ENCODE peak calls at places on chromosome 6, in eight cellular contexts. I, Z, S, E, G, J, L and N are unnamed samples.

GRCh38 chr6:104527761-104528415 is 331.8 kb downstream of the HACE1 start:
- DNase-seq in G (peak), I (peak), L (peak), Z (peak), J (no peak), E (no peak), S (peak), N (peak)

GRCh38 chr6:16216501-16217155 is 21.8 kb upstream of the GMPR start:
- DNase-seq in S (peak), J (no peak), I (peak), Z (no peak), L (no peak), E (no peak), G (no peak), N (no peak)

GRCh38 chr6:38179300-38179699 is 359.8 kb downstream of the ZFAND3 start:
- DNase-seq in L (no peak), E (peak), Z (no peak), J (no peak), G (no peak), I (no peak), S (peak), N (no peak)

GRCh38 chr6:116008470-116009229 is 52.0 kb downstream of the FRK start:
- DNase-seq in J (no peak), G (peak), L (no peak), I (no peak), Z (no peak), S (no peak), E (no peak), N (peak)

GRCh38 chr6:37878150-37878710 is 58.7 kb downstream of the ZFAND3 start:
- DNase-seq in E (no peak), S (no peak), I (no peak), G (no peak), L (no peak), J (no peak), Z (no peak), N (peak)

GRCh38 chr6:13643125-13643524 is 28.0 kb downstream of the NOL7 start:
- DNase-seq in Z (no peak), S (no peak), E (no peak), G (no peak), I (no peak), J (no peak), L (no peak), N (no peak)

GRCh38 chr6:36615018-36615761 is 21.0 kb downstream of the SRSF3 start:
- DNase-seq in Z (peak), E (no peak), L (peak), G (peak), J (no peak), I (peak), S (peak), N (peak)

GRCh38 chr6:133156689-133157088 is 84.5 kb upstream of the EYA4 start:
- DNase-seq in Z (no peak), I (no peak), E (no peak), G (no peak), J (no peak), S (no peak), L (no peak), N (no peak)

GRCh38 chr6:1426416-1426815 is 37.0 kb downstream of the FOXF2 start:
- DNase-seq in Z (no peak), I (no peak), E (no peak), J (no peak), L (no peak), S (peak), G (no peak), N (peak)

GRCh38 chr6:68710916-68711315 is 75.8 kb downstream of the ADGRB3 start:
- DNase-seq in S (no peak), I (no peak), Z (no peak), E (no peak), G (no peak), J (no peak), L (no peak), N (no peak)

GRCh38 chr6:32666420-32667300 is at the start of gene HLA-DQB1:
- DNase-seq in S (no peak), J (no peak), G (peak), E (no peak), I (peak), L (no peak), Z (no peak), N (peak)

GRCh38 chr6:4059115-4059777 is 19.7 kb downstream of the FAM217A start:
- DNase-seq in J (no peak), Z (no peak), S (no peak), L (no peak), E (no peak), I (no peak), G (peak), N (peak)

GRCh38 chr6:157068691-157069228 is 254.6 kb downstream of the TMEM242 start:
- DNase-seq in J (no peak), E (no peak), L (no peak), S (no peak), Z (no peak), G (peak), I (no peak), N (no peak)

GRCh38 chr6:147204843-147205311 is 660 bp downstream of the STXBP5 start:
- DNase-seq in L (no peak), G (no peak), Z (no peak), S (no peak), E (no peak), J (no peak), I (no peak), N (peak)

GRCh38 chr6:155628315-155628714 is 172.7 kb upstream of the NOX3 start:
- DNase-seq in E (no peak), G (no peak), I (no peak), J (no peak), S (no peak), L (no peak), Z (no peak), N (no peak)

GRCh38 chr6:108565893-108566292 is 5.2 kb downstream of the FOXO3 start:
- DNase-seq in L (no peak), S (peak), J (peak), G (peak), Z (no peak), I (peak), E (no peak), N (peak)

GRCh38 chr6:108806669-108807068 is 41.6 kb upstream of the ARMC2 start:
- DNase-seq in Z (no peak), G (no peak), J (no peak), I (no peak), S (no peak), E (no peak), L (no peak), N (peak)

GRCh38 chr6:137536104-137536773 is 42.0 kb upstream of the OLIG3 start:
- DNase-seq in E (no peak), S (no peak), G (no peak), I (no peak), J (no peak), Z (no peak), L (no peak), N (no peak)

GRCh38 chr6:31356216-31356945 is 598 bp downstream of the HLA-B start:
- DNase-seq in S (no peak), L (no peak), Z (no peak), G (peak), I (peak), J (no peak), E (peak), N (no peak)

GRCh38 chr6:136063095-136063494 is 187.0 kb downstream of the MTFR2 start:
- DNase-seq in J (no peak), G (no peak), Z (no peak), S (no peak), I (no peak), E (no peak), L (no peak), N (no peak)

GRCh38 chr6:100731411-100731810 is 149.7 kb downstream of the ASCC3 start:
- DNase-seq in Z (no peak), L (no peak), S (no peak), I (no peak), G (no peak), J (no peak), E (no peak), N (no peak)

GRCh38 chr6:170271771-170272314 is 19.0 kb downstream of the DLL1 start:
- DNase-seq in L (no peak), J (no peak), I (peak), S (no peak), G (no peak), Z (peak), E (peak), N (no peak)

GRCh38 chr6:42316390-42316970 is 98.8 kb upstream of the MRPS10 start:
- DNase-seq in S (no peak), L (no peak), G (peak), J (no peak), I (peak), E (no peak), Z (no peak), N (no peak)

GRCh38 chr6:42315220-42315990 is 97.7 kb upstream of the MRPS10 start:
- DNase-seq in Z (no peak), I (no peak), J (no peak), S (no peak), L (no peak), E (no peak), G (no peak), N (no peak)

GRCh38 chr6:42318485-42318884 is 100.8 kb upstream of the MRPS10 start:
- DNase-seq in E (no peak), G (no peak), I (no peak), Z (no peak), L (no peak), S (no peak), J (no peak), N (no peak)

GRCh38 chr6:42315991-42316378 is 98.3 kb upstream of the MRPS10 start:
- DNase-seq in I (peak), G (peak), L (no peak), Z (no peak), S (peak), E (no peak), J (no peak), N (peak)

DNA sequence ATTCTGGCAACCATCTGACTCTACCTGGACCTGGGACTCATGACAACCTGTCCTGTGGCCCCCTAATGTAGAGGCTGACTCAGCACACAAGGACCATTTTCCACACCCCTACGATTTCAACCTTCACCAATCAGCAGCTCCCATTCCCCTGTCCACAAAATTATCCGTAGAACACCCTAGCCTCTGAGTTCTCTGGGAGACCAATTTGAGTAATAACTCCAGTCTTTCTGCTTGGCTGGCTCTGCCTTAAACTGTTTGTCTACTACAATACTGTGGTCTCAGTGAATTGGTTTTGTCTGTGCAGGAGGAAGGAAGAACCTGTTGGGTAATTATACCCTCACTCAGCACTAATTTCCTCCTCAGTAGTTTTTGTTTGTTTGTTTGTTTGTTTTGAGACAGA is 99.3 kb upstream of the MRPS10 start:
- DNase-seq in S (no peak), J (no peak), Z (no peak), G (no peak), L (no peak), I (no peak), E (no peak), N (peak)
- TF ChIP-seq CTCF in S (no peak), J (no peak), Z (no peak), G (no peak), L (no peak), I (no peak), E (no peak), N (no peak)

GRCh38 chr6:106360410-106360988 is at the start of gene CRYBG1:
- DNase-seq in S (peak), J (peak), Z (peak), G (no peak), I (peak), E (peak), L (peak), N (no peak)
- H3K4me3 ChIP-seq in S (peak), J (peak), Z (peak), G (peak), I (peak), E (peak), L (no peak), N (peak)

GRCh38 chr6:8361259-8361658 is 74.1 kb downstream of the SLC35B3 start:
- DNase-seq in S (no peak), Z (no peak), J (no peak), I (no peak), G (no peak), L (no peak), E (no peak), N (no peak)
- TF ChIP-seq CTCF in S (no peak), Z (no peak), J (no peak), I (no peak), G (no peak), L (no peak), E (no peak), N (no peak)

GRCh38 chr6:114216789-114217467 is 125.9 kb downstream of the HS3ST5 start:
- DNase-seq in S (no peak), L (no peak), J (no peak), E (no peak), I (no peak), Z (no peak), G (no peak), N (no peak)
- H3K4me3 ChIP-seq in S (no peak), L (no peak), J (no peak), E (no peak), I (no peak), Z (no peak), G (no peak), N (no peak)